ENCODE peak calls at places on chromosomes 3 and 15, in nine cellular contexts. X is GM23248, E is right lobe of liver, A is stomach, F is right cardiac atrium, I is suprapubic skin, V is pancreas, T is heart left ventricle, Z is cardiac muscle cell. W is an unnamed sample.

GRCh38 chr3:180036678-180037455 is at the start of gene PEX5L:
- DNase-seq in V (peak; percentile 74), Z (peak; percentile 48), T (peak; percentile 27), I (no peak), X (peak; percentile 66), E (peak; percentile 66), A (peak; percentile 44), F (peak; percentile 25), W (peak; percentile 93)

GRCh38 chr3:152474585-152474984 is 205.9 kb downstream of the MBNL1 start:
- DNase-seq in X (peak; percentile 85), F (no peak), T (no peak), V (no peak), Z (peak; percentile 92), E (no peak), I (no peak), A (no peak), W (peak; percentile 84)

GRCh38 chr3:69647710-69648109 is 91.6 kb upstream of the MITF start:
- DNase-seq in V (no peak), A (no peak), E (no peak), T (no peak), Z (peak; percentile 49), X (no peak), F (no peak), I (no peak), W (no peak)

GRCh38 chr3:60756231-60756630 is 495.0 kb downstream of the FHIT start:
- DNase-seq in T (no peak), A (no peak), F (no peak), I (no peak), X (peak; percentile 80), Z (no peak), E (no peak), V (no peak), W (no peak)

GRCh38 chr3:128549283-128550112 is 56.5 kb upstream of the GATA2 start:
- DNase-seq in T (peak; percentile 82), A (peak; percentile 29), X (peak; percentile 86), E (peak; percentile 60), I (peak; percentile 83), Z (peak; percentile 98), V (peak; percentile 19), F (peak; percentile 90), W (peak; percentile 89)

GRCh38 chr3:19543212-19543841 is 390.7 kb downstream of the EFHB start:
- DNase-seq in I (no peak), X (no peak), A (no peak), E (no peak), Z (peak; percentile 0), T (no peak), V (no peak), F (no peak), W (no peak)

GRCh38 chr3:134317106-134317947 is 56.9 kb downstream of the AMOTL2 start:
- DNase-seq in I (peak; percentile 67), Z (no peak), V (no peak), E (no peak), T (no peak), F (no peak), X (peak; percentile 70), A (no peak), W (no peak)

GRCh38 chr3:18559323-18559972 is 134.3 kb upstream of the SATB1 start:
- DNase-seq in I (no peak), Z (peak; percentile 32), F (no peak), E (no peak), X (peak; percentile 57), A (peak; percentile 30), V (peak; percentile 34), T (no peak), W (no peak)

GRCh38 chr3:71584216-71585061 is 911 bp upstream of the FOXP1 start:
- DNase-seq in Z (peak; percentile 78), A (peak; percentile 31), T (peak; percentile 40), V (peak; percentile 24), I (peak; percentile 82), F (peak; percentile 23), X (peak; percentile 72), E (peak; percentile 65), W (peak; percentile 82)
- H3K27ac ChIP-seq in Z (peak overlapping the region; percentile 97), A (peak overlapping the region; percentile 99), T (peak overlapping the region; percentile 96), V (peak overlapping the region; percentile 96), I (peak overlapping the region; percentile 98), F (peak overlapping the region; percentile 98), X (peak overlapping the region; percentile 81), E (peak overlapping the region; percentile 96), W (peak overlapping the region; percentile 85)

GRCh38 chr15:38059665-38060064 is 125.2 kb downstream of the TMCO5A start:
- DNase-seq in T (no peak), E (no peak), A (no peak), V (no peak), F (no peak), I (no peak), Z (peak; percentile 49), X (peak; percentile 60), W (no peak)

GRCh38 chr15:38061856-38062649 is 127.6 kb downstream of the TMCO5A start:
- DNase-seq in T (no peak), Z (no peak), I (no peak), F (no peak), V (no peak), X (no peak), A (no peak), E (no peak), W (no peak)

GRCh38 chr15:38062679-38063078 is 128.2 kb downstream of the TMCO5A start:
- DNase-seq in F (no peak), Z (no peak), V (no peak), X (peak; percentile 63), T (no peak), A (no peak), E (no peak), I (no peak), W (no peak)

GRCh38 chr15:38054488-38054887 is 120.0 kb downstream of the TMCO5A start:
- DNase-seq in T (no peak), Z (peak; percentile 29), F (no peak), A (no peak), V (no peak), E (no peak), I (no peak), X (peak; percentile 93), W (no peak)

DNA sequence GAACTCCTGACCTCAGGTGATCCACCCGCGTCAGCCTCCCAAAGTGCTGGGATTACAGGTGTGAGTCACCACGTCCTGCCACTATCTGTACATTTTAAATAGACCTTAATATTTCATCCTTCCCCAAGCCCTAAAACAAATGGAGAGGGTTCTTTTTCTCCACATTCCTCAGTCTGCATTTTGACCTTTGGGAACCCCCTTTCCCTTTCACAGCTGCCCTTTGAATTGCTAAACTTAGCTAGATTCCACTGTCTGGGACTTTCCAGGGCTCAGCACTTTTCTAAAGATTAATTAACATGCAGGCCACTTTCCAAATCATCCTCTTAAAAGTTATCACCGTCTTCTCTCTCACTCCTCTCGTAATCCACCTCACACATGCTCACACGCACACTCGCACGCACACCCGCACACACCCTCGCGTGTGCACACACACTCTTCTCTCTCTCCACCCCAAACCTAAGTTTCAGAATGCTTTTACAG is 124.2 kb downstream of the TMCO5A start:
- DNase-seq in E (no peak), X (no peak), T (no peak), A (no peak), F (no peak), Z (no peak), V (no peak), I (no peak), W (no peak)
- H3K27ac ChIP-seq in E (no peak overlapping the region), X (no peak overlapping the region), T (no peak overlapping the region), A (no peak overlapping the region), F (no peak overlapping the region), Z (no peak overlapping the region), V (no peak overlapping the region), I (no peak overlapping the region), W (no peak overlapping the region)

GRCh38 chr15:75029378-75030022 is 6.1 kb downstream of the PPCDC start:
- DNase-seq in I (peak; percentile 98), F (peak; percentile 94), Z (peak; percentile 92), A (peak; percentile 96), X (peak; percentile 95), E (peak; percentile 93), V (peak; percentile 78), T (peak; percentile 92), W (peak; percentile 96)

GRCh38 chr15:75030424-75030823 is 7.0 kb downstream of the PPCDC start:
- DNase-seq in I (no peak), A (no peak), E (no peak), F (no peak), Z (no peak), V (no peak), T (no peak), X (no peak), W (no peak)

GRCh38 chr15:75030023-75030413 is 6.6 kb downstream of the PPCDC start:
- DNase-seq in F (peak; percentile 71), X (peak; percentile 63), V (no peak), I (no peak), T (no peak), A (no peak), Z (no peak), E (no peak), W (peak; percentile 88)

GRCh38 chr15:75027551-75027950 is 4.2 kb downstream of the PPCDC start:
- DNase-seq in Z (no peak), T (no peak), F (no peak), V (no peak), X (no peak), I (no peak), E (no peak), A (peak; percentile 28), W (no peak)

DNA sequence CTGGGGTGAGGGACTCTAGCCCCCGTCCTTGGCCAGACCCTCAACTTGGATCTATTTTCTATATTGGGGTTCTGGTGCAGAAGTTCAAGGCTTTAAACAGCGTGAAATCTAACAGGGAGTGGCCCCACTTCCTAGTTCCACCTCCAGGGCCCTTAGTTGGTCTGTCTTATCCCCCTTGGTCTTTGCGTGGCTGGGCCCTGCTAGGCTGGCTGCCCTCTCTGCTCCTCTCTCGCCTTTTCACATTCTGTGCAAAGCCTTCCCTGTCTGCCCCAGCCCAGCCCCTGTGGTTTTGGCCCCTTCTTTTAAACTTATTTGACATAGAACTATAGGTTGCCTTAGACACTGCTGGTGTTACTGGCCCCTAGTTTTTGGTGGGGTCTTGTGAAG is 5.6 kb downstream of the PPCDC start:
- DNase-seq in Z (no peak), F (no peak), I (no peak), T (no peak), X (no peak), V (no peak), E (no peak), A (no peak), W (no peak)
- H3K27ac ChIP-seq in Z (no peak overlapping the region), F (no peak overlapping the region), I (no peak overlapping the region), T (peak overlapping the region; percentile 77), X (no peak overlapping the region), V (no peak overlapping the region), E (peak overlapping the region; percentile 47), A (peak overlapping the region; percentile 75), W (no peak overlapping the region)

DNA sequence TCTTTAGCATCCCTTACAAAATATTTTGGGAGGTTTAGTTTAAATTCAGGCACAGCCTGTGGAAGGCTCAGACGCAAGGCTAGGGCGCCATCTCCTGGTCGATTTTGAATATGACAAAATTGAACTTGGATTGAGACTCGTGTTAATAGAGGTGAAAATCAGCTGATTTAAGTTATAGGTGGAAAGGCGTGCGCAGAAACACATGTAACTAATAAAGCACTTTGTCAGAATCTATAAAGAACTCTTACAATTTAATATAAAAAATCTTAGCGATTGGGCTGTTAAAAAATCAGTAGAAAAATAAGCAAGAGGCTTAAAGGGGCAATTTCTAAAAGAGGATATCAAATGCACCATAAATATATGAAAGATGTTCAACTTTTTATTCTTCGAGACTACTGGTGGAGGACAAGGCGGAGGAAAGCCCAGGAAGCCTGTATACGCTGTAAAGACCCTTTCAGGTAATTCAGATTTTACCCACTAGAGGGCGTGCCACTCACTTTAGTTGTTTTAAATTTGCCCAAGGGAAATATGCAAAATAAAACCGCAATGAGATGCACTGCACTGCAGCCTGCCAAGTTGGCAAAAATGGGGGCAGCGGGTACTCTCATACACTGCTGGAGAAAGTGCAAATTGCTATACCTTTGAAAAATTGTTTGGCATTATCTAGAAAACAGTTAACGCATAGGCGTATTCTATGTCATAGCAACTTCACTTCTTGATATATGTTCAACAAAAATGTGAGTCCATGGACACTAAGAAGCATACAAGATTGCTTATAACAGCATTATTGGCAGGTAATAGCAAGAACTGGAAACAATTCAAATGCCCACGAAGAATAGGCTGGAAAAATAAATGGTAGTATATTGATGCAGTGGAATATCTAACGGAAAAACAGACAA is 64.7 kb downstream of the SLC30A4 start:
- DNase-seq in Z (peak; percentile 84), A (peak; percentile 75), I (no peak), X (peak; percentile 77), T (peak; percentile 72), V (peak; percentile 67), F (peak; percentile 31), E (no peak), W (peak; percentile 78)
- H3K27ac ChIP-seq in Z (peak overlapping the region; percentile 44), A (peak overlapping the region; percentile 87), I (peak overlapping the region; percentile 27), X (peak overlapping the region; percentile 98), T (peak overlapping the region; percentile 81), V (peak overlapping the region; percentile 79), F (no peak overlapping the region), E (peak overlapping the region; percentile 50), W (peak overlapping the region; percentile 87)